ENCODE peak calls at places on chromosomes 13 and 19, in five cellular contexts. T is HCT116, I is neural progenitor cell, L is GM12878, Z is GM23338. W is an unnamed sample.

GRCh38 chr13:25901460-25902376 is 150.1 kb downstream of the SHISA2 start:
- DNase-seq in T (no peak), L (peak; percentile 75), I (no peak), Z (no peak), W (peak; percentile 94)

GRCh38 chr19:7515091-7515470 is 822 bp upstream of the ZNF358 start:
- DNase-seq in L (no peak), T (no peak), Z (no peak), I (no peak), W (no peak)

GRCh38 chr19:54178581-54179261 is 5.8 kb upstream of the TMC4 start:
- DNase-seq in L (no peak), T (no peak), I (peak; percentile 66), Z (peak; percentile 91), W (no peak)

GRCh38 chr13:111861766-111862366 is 205.1 kb upstream of the SOX1 start:
- DNase-seq in I (no peak), L (no peak), T (no peak), Z (no peak), W (peak; percentile 7)

GRCh38 chr13:42398542-42398941 is 126.6 kb downstream of the AKAP11 start:
- DNase-seq in T (no peak), L (no peak), Z (no peak), I (peak; percentile 47), W (no peak)

GRCh38 chr19:19149402-19149801 is 11.1 kb upstream of the TMEM161A start:
- DNase-seq in I (no peak), L (no peak), T (no peak), Z (no peak), W (no peak)

GRCh38 chr13:102651892-102652291 is 43.0 kb downstream of the METTL21C start:
- DNase-seq in I (no peak), Z (no peak), L (no peak), T (no peak), W (peak; percentile 85)

GRCh38 chr19:48501961-48502719 is 9.5 kb downstream of the LMTK3 start:
- DNase-seq in T (peak; percentile 99), L (peak; percentile 59), I (peak; percentile 99), Z (peak; percentile 100), W (peak; percentile 91)

GRCh38 chr13:106651442-106651841 is 83.5 kb upstream of the ARGLU1 start:
- DNase-seq in T (no peak), I (no peak), Z (no peak), L (no peak), W (no peak)

GRCh38 chr13:98941536-98941935 is 36.3 kb downstream of the DOCK9 start:
- DNase-seq in Z (no peak), I (no peak), L (no peak), T (no peak), W (no peak)
- H3K4me1 ChIP-seq in Z (peaks cover 30% of the 10 kb centered on the region), I (peaks cover 15% of the 10 kb centered on the region), L (no peaks in the 10 kb centered on the region), T (peaks cover 17% of the 10 kb centered on the region), W (no peaks in the 10 kb centered on the region)

GRCh38 chr19:1699998-1700732 is 47.8 kb upstream of the TCF3 start:
- DNase-seq in L (no peak), I (no peak), T (no peak), Z (no peak), W (no peak)
- TF ChIP-seq EZH2 in L (no peak), I (no peak), T (no peak), Z (no peak), W (no peak)

GRCh38 chr13:23466144-23467002 is 32.9 kb upstream of the SACS start:
- DNase-seq in I (peak; percentile 85), Z (peak; percentile 85), L (peak; percentile 73), T (peak; percentile 54), W (peak; percentile 80)

GRCh38 chr13:23467932-23468278 is 34.4 kb upstream of the SACS start:
- DNase-seq in Z (no peak), T (no peak), L (no peak), I (no peak), W (no peak)

GRCh38 chr13:23468811-23469210 is 35.3 kb upstream of the SACS start:
- DNase-seq in L (no peak), Z (no peak), T (no peak), I (no peak), W (no peak)

GRCh38 chr13:23469901-23470525 is 36.5 kb upstream of the SACS start:
- DNase-seq in L (no peak), Z (peak; percentile 58), I (peak; percentile 69), T (no peak), W (no peak)

GRCh38 chr13:23467048-23467931 is 33.8 kb upstream of the SACS start:
- DNase-seq in T (no peak), I (peak; percentile 21), Z (no peak), L (no peak), W (no peak)
- H3K36me3 ChIP-seq in T (no peaks in the 10 kb centered on the region), I (no peaks in the 10 kb centered on the region), Z (no peaks in the 10 kb centered on the region), L (no peaks in the 10 kb centered on the region), W (no peaks in the 10 kb centered on the region)

GRCh38 chr19:46492841-46493235 is 2.8 kb downstream of the PNMA8B start:
- DNase-seq in L (no peak), Z (peak; percentile 55), T (no peak), I (peak; percentile 32), W (no peak)

GRCh38 chr19:46493236-46494114 is 2.2 kb downstream of the PNMA8B start:
- DNase-seq in L (no peak), Z (peak; percentile 77), T (no peak), I (peak; percentile 62), W (no peak)

GRCh38 chr19:46494115-46494935 is 1.3 kb downstream of the PNMA8B start:
- DNase-seq in Z (peak; percentile 45), L (no peak), I (peak; percentile 1), T (no peak), W (no peak)

GRCh38 chr19:46490774-46491173 is 4.9 kb downstream of the PNMA8B start:
- DNase-seq in Z (no peak), L (no peak), T (no peak), I (no peak), W (no peak)

DNA sequence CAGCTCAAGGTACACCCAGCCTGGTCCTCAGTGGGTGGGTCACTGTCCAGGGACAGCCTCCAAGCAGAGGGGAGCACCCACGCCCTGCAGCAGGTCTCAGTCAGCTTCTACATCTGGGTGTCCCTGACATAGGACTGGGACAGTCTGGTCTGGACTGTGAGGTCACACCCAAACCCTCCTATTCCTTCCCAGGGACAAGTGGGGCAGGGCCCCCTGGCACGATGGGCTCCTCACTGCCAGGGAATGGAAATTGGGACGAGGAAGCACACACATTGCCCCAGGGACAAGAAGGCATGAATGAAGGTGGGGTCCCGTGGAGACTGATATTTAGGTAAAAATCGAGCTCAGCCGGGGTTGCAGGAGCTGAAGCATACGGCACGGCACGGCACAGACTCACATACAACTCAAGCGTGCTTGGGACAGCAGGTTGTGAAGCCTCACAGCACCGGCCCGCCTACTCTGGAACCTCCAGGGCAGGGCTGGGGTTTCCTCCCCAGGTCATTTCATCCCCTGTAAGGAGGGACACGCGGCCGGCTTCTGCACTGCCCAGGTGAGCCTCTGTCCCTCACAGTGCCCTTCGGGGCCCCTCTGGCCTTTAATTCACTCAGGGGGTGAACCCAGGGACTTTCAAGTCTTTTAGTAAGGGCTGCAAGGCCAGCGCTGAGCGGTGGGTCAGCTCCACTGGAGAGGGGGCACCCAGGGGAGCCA is 3.5 kb downstream of the PNMA8B start:
- DNase-seq in Z (peak; percentile 34), I (no peak), T (no peak), L (no peak), W (no peak)
- H3K4me1 ChIP-seq in Z (peaks cover 38% of the 10 kb centered on the region), I (peaks cover 26% of the 10 kb centered on the region), T (no peaks in the 10 kb centered on the region), L (no peaks in the 10 kb centered on the region), W (peaks cover 7% of the 10 kb centered on the region)

DNA sequence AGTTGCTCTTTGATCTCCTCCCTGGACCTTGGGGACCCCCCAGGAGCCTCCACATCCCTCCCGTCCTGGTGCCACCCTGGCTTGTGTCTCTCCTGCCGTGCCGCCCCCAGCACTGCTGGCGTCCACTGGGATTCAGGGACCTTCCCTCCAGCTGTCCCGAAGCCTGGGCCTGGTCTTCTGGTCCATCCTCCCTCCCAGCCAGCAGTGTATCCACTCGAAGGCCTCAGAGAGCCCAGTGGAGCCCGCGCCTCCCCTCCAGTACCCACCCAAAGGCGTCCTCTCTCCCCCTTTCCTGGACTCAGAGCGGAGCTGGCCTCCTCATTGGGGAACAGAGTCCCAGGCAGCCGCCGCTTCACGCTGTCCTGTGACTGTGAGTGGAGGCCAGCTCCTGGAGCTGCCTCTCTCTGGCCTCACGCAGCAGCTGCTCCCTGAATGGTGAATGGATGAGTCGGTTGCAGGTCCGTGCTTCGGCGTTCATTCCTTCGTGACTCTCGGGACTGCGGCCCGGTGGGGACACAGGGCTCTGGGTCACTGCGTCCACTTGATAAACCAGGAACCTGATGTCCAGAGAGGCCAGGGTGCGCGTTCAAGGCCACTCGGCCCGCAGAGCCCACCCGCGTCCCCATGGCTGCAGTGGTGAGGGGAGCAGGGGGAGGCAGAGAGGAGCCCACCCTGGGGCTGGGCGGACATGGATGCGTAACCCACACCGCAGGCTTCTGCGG is 12.0 kb downstream of the ONECUT3 start:
- DNase-seq in L (no peak), T (no peak), I (no peak), Z (no peak), W (no peak)
- TF ChIP-seq EZH2 in L (no peak), T (no peak), I (peak; percentile 95), Z (peak; percentile 67), W (no peak)

GRCh38 chr13:45282994-45283393 is 58.0 kb downstream of the TPT1 start:
- DNase-seq in L (no peak), T (no peak), Z (no peak), I (no peak), W (no peak)

GRCh38 chr13:45276887-45277286 is 64.1 kb downstream of the TPT1 start:
- DNase-seq in Z (no peak), L (no peak), I (no peak), T (no peak), W (no peak)

GRCh38 chr13:45278096-45278645 is 62.8 kb downstream of the TPT1 start:
- DNase-seq in L (no peak), I (no peak), T (no peak), Z (no peak), W (peak; percentile 44)

DNA sequence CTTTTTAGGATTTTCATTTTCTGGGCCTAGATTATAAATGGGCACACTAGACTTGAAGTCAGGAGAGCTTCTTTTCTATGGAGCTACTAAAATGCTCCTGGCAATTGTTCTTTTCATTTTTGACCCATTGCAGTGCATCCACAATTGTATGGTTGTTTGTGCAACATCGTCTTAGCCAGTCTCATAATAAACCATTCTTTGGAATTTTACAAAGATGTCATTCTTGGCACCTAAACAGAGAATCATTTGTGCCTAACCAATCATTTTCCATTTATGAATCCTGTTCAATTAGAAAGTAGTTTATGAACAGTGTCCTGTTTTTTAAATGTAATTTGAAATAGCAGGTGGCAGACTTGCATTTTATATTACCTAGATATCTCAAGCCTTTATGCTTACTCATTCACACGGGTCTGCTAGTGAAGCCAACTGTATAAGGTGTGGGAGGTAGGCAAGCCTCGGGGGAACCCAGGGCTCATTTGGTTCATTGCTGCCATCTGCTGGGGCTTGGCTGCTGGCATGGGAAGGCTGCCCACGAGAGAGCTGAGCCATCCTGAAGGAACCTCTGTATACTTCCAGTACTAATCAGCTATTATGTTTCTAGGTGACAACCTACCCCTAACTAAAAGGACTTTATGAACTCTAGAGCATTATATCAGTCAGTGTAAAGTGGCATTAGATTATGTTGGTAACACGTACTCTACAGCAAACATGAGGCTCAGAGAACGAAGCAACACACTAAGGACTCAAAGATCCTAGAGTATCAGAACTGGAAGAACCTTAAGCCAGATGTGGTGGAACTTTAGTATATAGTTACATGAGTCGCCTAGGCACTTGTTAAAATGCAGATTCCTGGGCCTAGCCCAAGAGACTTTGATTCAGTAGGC is 60.0 kb downstream of the TPT1 start:
- DNase-seq in L (no peak), Z (peak; percentile 77), T (peak; percentile 79), I (peak; percentile 69), W (peak; percentile 79)
- H3K36me3 ChIP-seq in L (no peaks in the 10 kb centered on the region), Z (no peaks in the 10 kb centered on the region), T (no peaks in the 10 kb centered on the region), I (no peaks in the 10 kb centered on the region), W (no peaks in the 10 kb centered on the region)

W was measured in A673.